ENCODE peak calls at places on chromosomes 5 and 9, in four cellular contexts. One of them, this sample, is unnamed.

GRCh38 chr5:14114615-14115251 is 28.4 kb upstream of the TRIO start:
- DNase-seq in HepG2: no peak
- DNase-seq in GM12878: no peak
- DNase-seq in K562: no peak
- DNase-seq in this sample: no peak

GRCh38 chr5:124104344-124104743 is 592.4 kb downstream of the CSNK1G3 start:
- DNase-seq in K562: no peak
- DNase-seq in GM12878: no peak
- DNase-seq in HepG2: no peak
- DNase-seq in this sample: no peak

GRCh38 chr9:114852050-114852594 is 46.3 kb upstream of the TNFSF15 start:
- DNase-seq in GM12878: no peak
- DNase-seq in K562: no peak
- DNase-seq in HepG2: no peak
- DNase-seq in this sample: no peak

GRCh38 chr5:14171091-14171490 is 27.9 kb downstream of the TRIO start:
- DNase-seq in HepG2: no peak
- DNase-seq in GM12878: no peak
- DNase-seq in K562: no peak
- DNase-seq in this sample: no peak

GRCh38 chr9:88106492-88106891 is 31.8 kb downstream of the SPATA31C2 start:
- DNase-seq in K562: no peak
- DNase-seq in GM12878: no peak
- DNase-seq in HepG2: no peak
- DNase-seq in this sample: peak; percentile 47

GRCh38 chr5:137186759-137187461 is 312.2 kb downstream of the SPOCK1 start:
- DNase-seq in GM12878: no peak
- DNase-seq in HepG2: no peak
- DNase-seq in K562: no peak
- DNase-seq in this sample: no peak

GRCh38 chr5:138843789-138844461 is 31.2 kb downstream of the LRRTM2 start:
- DNase-seq in K562: no peak
- DNase-seq in HepG2: no peak
- DNase-seq in GM12878: no peak
- DNase-seq in this sample: no peak

GRCh38 chr5:154385236-154385512 is 60.6 kb upstream of the SAP30L start:
- DNase-seq in GM12878: no peak
- DNase-seq in K562: no peak
- DNase-seq in HepG2: no peak
- DNase-seq in this sample: no peak

GRCh38 chr9:114207034-114207815 is 51.9 kb downstream of the COL27A1 start:
- DNase-seq in GM12878: no peak
- DNase-seq in HepG2: no peak
- DNase-seq in K562: no peak
- DNase-seq in this sample: no peak

GRCh38 chr5:150112211-150113046 is 26.1 kb upstream of the CSF1R start:
- DNase-seq in K562: no peak
- DNase-seq in GM12878: no peak
- DNase-seq in HepG2: no peak
- DNase-seq in this sample: peak; percentile 13

GRCh38 chr5:147464211-147464610 is 45.7 kb downstream of the DPYSL3 start:
- DNase-seq in HepG2: peak; percentile 11
- DNase-seq in K562: no peak
- DNase-seq in GM12878: no peak
- DNase-seq in this sample: peak; percentile 49

GRCh38 chr5:61330341-61330878 is 1.6 kb upstream of the ZSWIM6 start:
- DNase-seq in HepG2: peak; percentile 10
- DNase-seq in GM12878: no peak
- DNase-seq in K562: peak; percentile 12
- DNase-seq in this sample: peak; percentile 59

GRCh38 chr5:126805108-126805507 is 28.2 kb downstream of the LMNB1 start:
- DNase-seq in HepG2: no peak
- DNase-seq in GM12878: no peak
- DNase-seq in K562: no peak
- DNase-seq in this sample: no peak

GRCh38 chr9:84858373-84858772 is 188.8 kb downstream of the NTRK2 start:
- DNase-seq in GM12878: no peak
- DNase-seq in K562: no peak
- DNase-seq in HepG2: no peak
- DNase-seq in this sample: no peak

GRCh38 chr9:130949188-130950038 is 10.4 kb upstream of the FIBCD1 start:
- DNase-seq in GM12878: no peak
- DNase-seq in K562: peak; percentile 52
- DNase-seq in HepG2: no peak
- DNase-seq in this sample: no peak

GRCh38 chr5:123125953-123126352 is 36.9 kb downstream of the PRDM6 start:
- DNase-seq in GM12878: no peak
- DNase-seq in K562: no peak
- DNase-seq in HepG2: no peak
- DNase-seq in this sample: peak; percentile 10

GRCh38 chr5:10250804-10251276 is 760 bp downstream of the CCT5 start:
- DNase-seq in GM12878: no peak
- DNase-seq in K562: no peak
- DNase-seq in HepG2: no peak
- DNase-seq in this sample: no peak

GRCh38 chr5:138489705-138490104 is 24.4 kb downstream of the EGR1 start:
- DNase-seq in HepG2: no peak
- DNase-seq in K562: no peak
- DNase-seq in GM12878: no peak
- DNase-seq in this sample: no peak

GRCh38 chr9:85223506-85224108 is 518.1 kb downstream of the AGTPBP1 start:
- DNase-seq in GM12878: no peak
- DNase-seq in HepG2: no peak
- DNase-seq in K562: no peak
- DNase-seq in this sample: no peak

GRCh38 chr9:120655005-120655622 is 59.2 kb downstream of the MEGF9 start:
- DNase-seq in GM12878: no peak
- DNase-seq in HepG2: no peak
- DNase-seq in K562: no peak
- DNase-seq in this sample: no peak
- TF ChIP-seq POLR2AphosphoS2 in GM12878: no peak
- TF ChIP-seq POLR2AphosphoS2 in HepG2: no peak
- TF ChIP-seq POLR2AphosphoS2 in K562: no peak
- TF ChIP-seq POLR2AphosphoS2 in this sample: no peak

DNA sequence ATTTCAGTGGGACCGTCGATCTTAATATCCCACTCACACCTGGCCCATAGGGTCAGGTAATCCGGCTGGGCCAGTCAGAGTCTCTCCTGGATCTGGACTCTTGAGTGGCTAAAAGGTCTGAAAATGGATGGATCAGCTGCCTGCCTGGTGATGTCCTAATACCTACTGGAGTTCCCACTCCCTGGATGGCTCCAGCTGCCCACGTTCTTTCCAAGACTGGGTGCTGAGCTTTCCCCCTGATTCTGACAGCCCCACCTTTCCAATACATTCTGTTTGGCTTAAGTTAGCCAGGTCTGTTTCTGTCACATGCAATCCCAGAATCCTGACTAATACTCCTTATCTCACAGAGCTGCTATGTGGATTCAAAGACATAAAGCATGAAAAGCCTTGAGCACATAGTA is 10.2 kb downstream of the SH3PXD2B start:
- DNase-seq in HepG2: no peak
- DNase-seq in GM12878: no peak
- DNase-seq in K562: no peak
- DNase-seq in this sample: no peak
- TF ChIP-seq SMC3 in HepG2: no peak
- TF ChIP-seq SMC3 in GM12878: no peak
- TF ChIP-seq SMC3 in K562: no peak
- TF ChIP-seq SMC3 in this sample: no peak

DNA sequence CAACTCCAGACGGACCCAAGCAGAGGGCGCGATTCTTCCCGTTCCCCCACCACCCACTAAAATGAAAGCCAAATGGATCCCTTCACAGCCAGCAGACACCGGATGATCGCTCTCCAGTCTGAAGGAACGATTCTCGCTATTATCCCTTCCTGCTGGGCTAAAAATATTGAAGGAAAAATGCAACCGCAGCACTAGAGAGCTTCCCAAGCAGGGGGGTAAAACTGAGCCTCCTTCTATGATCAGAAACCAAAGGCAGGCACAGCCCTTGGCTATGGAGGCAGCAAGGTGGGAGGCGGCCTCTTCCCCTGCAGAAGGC is 41.2 kb downstream of the VAV2 start:
- DNase-seq in K562: no peak
- DNase-seq in GM12878: no peak
- DNase-seq in HepG2: no peak
- DNase-seq in this sample: no peak
- TF ChIP-seq POLR2AphosphoS2 in K562: no peak
- TF ChIP-seq POLR2AphosphoS2 in GM12878: no peak
- TF ChIP-seq POLR2AphosphoS2 in HepG2: no peak
- TF ChIP-seq POLR2AphosphoS2 in this sample: no peak

DNA sequence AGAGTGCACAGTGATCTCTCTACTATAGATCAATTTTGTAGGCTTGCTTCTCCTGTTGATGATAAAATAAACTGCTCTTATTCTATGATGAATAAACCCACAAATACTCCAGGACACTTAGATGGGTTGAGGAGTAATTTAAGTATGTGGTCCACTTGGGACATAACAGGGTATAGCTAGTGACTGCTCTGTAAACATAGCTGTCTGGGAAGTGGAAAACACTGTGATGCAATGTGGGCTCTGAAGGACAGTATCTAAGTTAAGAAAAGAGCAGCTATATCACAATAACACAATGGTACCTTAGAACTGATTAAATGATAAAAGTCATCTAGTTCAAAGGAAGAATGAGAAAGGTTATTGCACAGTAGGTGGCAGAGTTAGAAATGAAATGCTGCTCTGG is 294.3 kb upstream of the HAPLN1 start:
- DNase-seq in HepG2: no peak
- DNase-seq in K562: no peak
- DNase-seq in GM12878: no peak
- DNase-seq in this sample: no peak
- TF ChIP-seq SMC3 in HepG2: no peak
- TF ChIP-seq SMC3 in K562: no peak
- TF ChIP-seq SMC3 in GM12878: no peak
- TF ChIP-seq SMC3 in this sample: no peak

GRCh38 chr5:131209506-131210191 is 38.9 kb downstream of the LYRM7 start:
- DNase-seq in K562: no peak
- DNase-seq in GM12878: peak; percentile 94
- DNase-seq in HepG2: no peak
- DNase-seq in this sample: no peak
- TF ChIP-seq POLR2AphosphoS2 in K562: no peak
- TF ChIP-seq POLR2AphosphoS2 in GM12878: peak; percentile 75
- TF ChIP-seq POLR2AphosphoS2 in HepG2: no peak
- TF ChIP-seq POLR2AphosphoS2 in this sample: no peak

GRCh38 chr5:142357469-142358090 is 32.8 kb upstream of the SPRY4 start:
- DNase-seq in GM12878: no peak
- DNase-seq in K562: no peak
- DNase-seq in HepG2: no peak
- DNase-seq in this sample: no peak
- TF ChIP-seq SMC3 in GM12878: no peak
- TF ChIP-seq SMC3 in K562: no peak
- TF ChIP-seq SMC3 in HepG2: no peak
- TF ChIP-seq SMC3 in this sample: no peak

GRCh38 chr9:124852121-124852828 is 985 bp upstream of the WDR38 start:
- DNase-seq in GM12878: no peak
- DNase-seq in K562: no peak
- DNase-seq in HepG2: no peak
- DNase-seq in this sample: no peak

GRCh38 chr9:124852829-124853531 is at the start of gene WDR38:
- DNase-seq in GM12878: no peak
- DNase-seq in K562: peak; percentile 86
- DNase-seq in HepG2: peak; percentile 77
- DNase-seq in this sample: peak; percentile 98

GRCh38 chr9:124854161-124854560 is 901 bp downstream of the WDR38 start:
- DNase-seq in GM12878: no peak
- DNase-seq in K562: no peak
- DNase-seq in HepG2: no peak
- DNase-seq in this sample: no peak

GRCh38 chr9:124853605-124854143 is 414 bp downstream of the WDR38 start:
- DNase-seq in K562: no peak
- DNase-seq in HepG2: no peak
- DNase-seq in GM12878: no peak
- DNase-seq in this sample: no peak

GRCh38 chr9:124849801-124850200 is 3.5 kb upstream of the WDR38 start:
- DNase-seq in K562: no peak
- DNase-seq in HepG2: peak; percentile 74
- DNase-seq in GM12878: no peak
- DNase-seq in this sample: peak; percentile 77
- TF ChIP-seq POLR2AphosphoS2 in K562: no peak
- TF ChIP-seq POLR2AphosphoS2 in HepG2: no peak
- TF ChIP-seq POLR2AphosphoS2 in GM12878: no peak
- TF ChIP-seq POLR2AphosphoS2 in this sample: no peak

GRCh38 chr5:173570321-173571090 is 45.9 kb downstream of the BOD1 start:
- DNase-seq in GM12878: no peak
- DNase-seq in HepG2: no peak
- DNase-seq in K562: no peak
- DNase-seq in this sample: no peak
- TF ChIP-seq SMC3 in GM12878: no peak
- TF ChIP-seq SMC3 in HepG2: no peak
- TF ChIP-seq SMC3 in K562: no peak
- TF ChIP-seq SMC3 in this sample: no peak

DNA sequence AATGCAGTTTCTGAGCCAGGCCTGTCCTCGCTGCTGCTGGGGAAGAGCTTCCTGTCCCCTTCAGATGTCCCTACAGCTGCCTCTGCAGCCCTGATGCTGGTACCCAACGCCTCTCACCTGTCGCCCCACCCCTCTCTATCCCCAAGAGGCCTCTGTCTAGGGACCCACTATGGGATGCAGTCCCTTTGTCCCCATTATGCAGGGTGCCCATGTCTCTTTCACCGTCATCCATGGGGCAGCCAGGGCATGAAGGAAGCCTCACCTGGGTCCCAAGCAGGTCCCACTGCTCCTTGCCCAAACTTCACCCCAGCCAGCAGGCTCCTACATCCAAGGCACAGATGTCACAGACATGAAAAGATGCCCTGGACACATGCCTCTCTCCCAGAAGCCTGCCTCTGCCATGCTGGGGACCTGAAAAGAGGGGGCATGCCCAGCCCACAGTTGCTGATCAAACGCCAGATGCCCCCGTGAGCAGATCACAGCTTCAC is 81.2 kb downstream of the ADAMTS2 start:
- DNase-seq in HepG2: no peak
- DNase-seq in GM12878: no peak
- DNase-seq in K562: no peak
- DNase-seq in this sample: no peak
- TF ChIP-seq POLR2AphosphoS2 in HepG2: no peak
- TF ChIP-seq POLR2AphosphoS2 in GM12878: no peak
- TF ChIP-seq POLR2AphosphoS2 in K562: no peak
- TF ChIP-seq POLR2AphosphoS2 in this sample: no peak

This sample was measured in A549.